ENCODE peak calls at places on chromosome 14, in seven cellular contexts. Z is Caki2, P is iris pigment epithelial cell, J is cerebellar cortex, N is GM20000, E is progenitor cell of endocrine pancreas, U is HEK293T. K is an unnamed sample.

GRCh38 chr14:46651526-46652144 is at the start of gene RPL10L:
- DNase-seq in P (no peak), J (no peak), N (no peak), E (no peak), Z (no peak), U (no peak), K (no peak)

GRCh38 chr14:96090441-96091148 is 51.4 kb downstream of the C14orf132 start:
- DNase-seq in U (no peak), P (no peak), N (no peak), Z (no peak), E (no peak), J (no peak), K (no peak)

GRCh38 chr14:102949062-102949800 is 26.8 kb downstream of the AMN start:
- DNase-seq in N (peak; percentile 61), P (peak; percentile 38), J (no peak), E (no peak), Z (peak; percentile 11), U (no peak), K (no peak)

GRCh38 chr14:92282669-92283068 is 40.3 kb upstream of the SLC24A4 start:
- DNase-seq in N (no peak), Z (no peak), U (no peak), E (no peak), J (no peak), P (peak; percentile 26), K (no peak)

GRCh38 chr14:28375295-28375694 is 391.3 kb upstream of the FOXG1 start:
- DNase-seq in Z (no peak), J (no peak), N (no peak), U (peak; percentile 16), E (no peak), P (peak; percentile 60), K (no peak)

GRCh38 chr14:79395061-79395460 is 816.2 kb downstream of the DIO2 start:
- DNase-seq in U (no peak), Z (no peak), P (peak; percentile 48), E (no peak), J (no peak), N (no peak), K (no peak)

GRCh38 chr14:50871914-50872732 is at the start of gene ABHD12B:
- DNase-seq in U (no peak), N (no peak), P (peak; percentile 12), E (peak; percentile 18), Z (no peak), J (no peak), K (no peak)

GRCh38 chr14:23172572-23172971 is 10.9 kb downstream of the SLC7A8 start:
- DNase-seq in N (no peak), U (no peak), P (no peak), Z (no peak), E (no peak), J (no peak), K (no peak)

GRCh38 chr14:91891081-91891480 is 23.7 kb upstream of the TC2N start:
- DNase-seq in E (no peak), P (no peak), J (no peak), U (no peak), N (no peak), Z (no peak), K (no peak)

GRCh38 chr14:104820669-104821228 is 19.8 kb downstream of the ZBTB42 start:
- DNase-seq in E (no peak), J (peak; percentile 56), N (no peak), Z (no peak), P (peak; percentile 75), U (no peak), K (no peak)

GRCh38 chr14:69288001-69288771 is 28.2 kb downstream of the GALNT16 start:
- DNase-seq in J (peak; percentile 71), N (no peak), Z (no peak), P (peak; percentile 43), E (no peak), U (no peak), K (no peak)

GRCh38 chr14:96221109-96221650 is 16.5 kb downstream of the BDKRB2 start:
- DNase-seq in J (no peak), U (no peak), E (no peak), N (no peak), Z (no peak), P (no peak), K (no peak)

GRCh38 chr14:54809767-54810166 is 92.9 kb downstream of the GCH1 start:
- DNase-seq in J (no peak), P (no peak), Z (no peak), N (no peak), E (no peak), U (no peak), K (no peak)

GRCh38 chr14:55782166-55782565 is 202.2 kb downstream of the KTN1 start:
- DNase-seq in E (no peak), N (no peak), J (no peak), U (no peak), P (peak; percentile 50), Z (no peak), K (no peak)

GRCh38 chr14:85415015-85415712 is 114.8 kb upstream of the FLRT2 start:
- DNase-seq in U (peak; percentile 6), E (no peak), N (no peak), J (no peak), Z (peak; percentile 85), P (peak; percentile 99), K (no peak)

K was measured in activated CD8-positive, alpha-beta memory T cell treated with anti-CD3 and anti-CD28 coated beads for 1 hour.